ENCODE peak calls at places on chromosomes 13 and 19, in seven cellular contexts. O is AG04450; Y is lower lobe of right lung; T is effector memory CD4-positive, alpha-beta T cell; X is posterior cingulate gyrus; M is fibroblast of pulmonary artery; U is H54. E is an unnamed sample.
A peak's percentile ranks its signal among the peaks of the same experiment; 100 is the strongest.

GRCh38 chr19:53076984-53077383 is 26.2 kb downstream of the ZNF160 start:
- DNase-seq in M (peak; percentile 61), O (no peak), X (peak; percentile 93), Y (no peak), T (no peak), U (no peak), E (peak; percentile 31)

GRCh38 chr19:30535011-30535410 is 162.8 kb downstream of the ZNF536 start:
- DNase-seq in M (no peak), X (no peak), Y (no peak), U (no peak), O (no peak), T (no peak), E (no peak)

GRCh38 chr19:2048959-2049740 is 1.9 kb downstream of the MKNK2 start:
- DNase-seq in U (no peak), X (peak; percentile 94), Y (peak; percentile 45), T (no peak), O (no peak), M (no peak), E (no peak)

GRCh38 chr19:395467-395866 is 13.5 kb downstream of the C2CD4C start:
- DNase-seq in U (no peak), Y (no peak), X (no peak), M (no peak), T (no peak), O (no peak), E (no peak)

GRCh38 chr19:46571495-46571894 is 29.6 kb upstream of the CALM3 start:
- DNase-seq in U (peak; percentile 15), T (no peak), X (no peak), Y (no peak), O (no peak), M (peak; percentile 28), E (no peak)

GRCh38 chr13:24282256-24282655 is 27.1 kb upstream of the C1QTNF9 start:
- DNase-seq in M (no peak), T (no peak), U (no peak), X (no peak), O (no peak), Y (no peak), E (no peak)

GRCh38 chr13:52851153-52851962 is 2.9 kb upstream of the PCDH8 start:
- DNase-seq in Y (peak; percentile 50), X (peak; percentile 91), O (no peak), T (no peak), M (peak; percentile 19), U (no peak), E (no peak)

GRCh38 chr13:46996316-46996715 is 99.5 kb upstream of the HTR2A start:
- DNase-seq in M (no peak), Y (no peak), T (no peak), U (no peak), X (no peak), O (no peak), E (no peak)

GRCh38 chr13:73708393-73708985 is 425.7 kb downstream of the KLF12 start:
- DNase-seq in U (no peak), T (peak; percentile 2), O (peak; percentile 39), M (peak; percentile 87), X (no peak), Y (no peak), E (peak; percentile 36)

GRCh38 chr13:40874138-40874776 is 84.8 kb downstream of the SLC25A15 start:
- DNase-seq in Y (no peak), M (no peak), T (no peak), U (no peak), O (no peak), X (no peak), E (no peak)

GRCh38 chr19:49749055-49749716 is 13.9 kb downstream of the TSKS start:
- DNase-seq in T (no peak), M (peak; percentile 40), O (no peak), Y (no peak), X (no peak), U (no peak), E (no peak)

GRCh38 chr13:21458457-21458815 is 667 bp downstream of the ZDHHC20 start:
- DNase-seq in Y (peak; percentile 76), O (no peak), T (no peak), X (peak; percentile 88), M (no peak), U (peak; percentile 10), E (no peak)

GRCh38 chr13:48038763-48039162 is 1.2 kb downstream of the NUDT15 start:
- DNase-seq in U (no peak), T (no peak), M (no peak), O (no peak), X (no peak), Y (no peak), E (no peak)

GRCh38 chr13:30077338-30077737 is 226.9 kb upstream of the UBL3 start:
- DNase-seq in U (no peak), M (no peak), O (no peak), Y (no peak), X (no peak), T (no peak), E (no peak)

GRCh38 chr19:372306-372890 is 27.8 kb upstream of the MIER2 start:
- DNase-seq in T (no peak), Y (no peak), M (peak; percentile 78), X (no peak), U (no peak), O (peak; percentile 60), E (no peak)